ENCODE peak calls at places on chromosome 3, in nine cellular contexts. V is left ventricle myocardium inferior; Y is breast epithelium; B is naive thymus-derived CD4-positive, alpha-beta T cell; P is neuronal stem cell; S is osteoblast; W is GM23338; H is iPS DF 6.9; U is Peyer's patch. I is an unnamed sample.

GRCh38 chr3:193211984-193212383 is 29.0 kb upstream of the PLAAT1 start:
- DNase-seq in V (no peak), Y (no peak), B (no peak), P (no peak), S (no peak), W (no peak), H (no peak), U (no peak), I (no peak)

GRCh38 chr3:194327414-194328079 is 23.6 kb downstream of the CPN2 start:
- DNase-seq in V (no peak), Y (no peak), B (no peak), P (no peak), S (no peak), W (no peak), H (no peak), U (no peak), I (peak; percentile 21)

GRCh38 chr3:111143-112069 is 85.2 kb upstream of the CHL1 start:
- DNase-seq in V (no peak), Y (no peak), B (no peak), P (no peak), S (no peak), W (no peak), H (no peak), U (no peak), I (no peak)

GRCh38 chr3:146052046-146052790 is 108.8 kb downstream of the PLOD2 start:
- DNase-seq in V (no peak), Y (no peak), B (no peak), P (no peak), S (no peak), W (no peak), H (no peak), U (no peak), I (no peak)

GRCh38 chr3:183560607-183561006 is 5.1 kb upstream of the KLHL6 start:
- DNase-seq in V (no peak), Y (no peak), B (no peak), P (no peak), S (no peak), W (peak; percentile 53), H (peak; percentile 16), U (peak; percentile 31), I (no peak)

GRCh38 chr3:133888739-133889340 is 6.8 kb downstream of the RAB6B start:
- DNase-seq in V (no peak), Y (no peak), B (no peak), P (no peak), S (no peak), W (no peak), H (no peak), U (no peak), I (no peak)

GRCh38 chr3:184941408-184941807 is 129.4 kb downstream of the VPS8 start:
- DNase-seq in V (no peak), Y (no peak), B (no peak), P (no peak), S (no peak), W (peak; percentile 56), H (no peak), U (no peak), I (no peak)

GRCh38 chr3:126923895-126924294 is 59.0 kb upstream of the PLXNA1 start:
- DNase-seq in V (no peak), Y (no peak), B (no peak), P (no peak), S (no peak), W (no peak), H (no peak), U (no peak), I (no peak)

GRCh38 chr3:131960324-131960723 is 74.5 kb downstream of the CPNE4 start:
- DNase-seq in V (no peak), Y (no peak), B (no peak), P (no peak), S (no peak), W (no peak), H (no peak), U (no peak), I (no peak)

GRCh38 chr3:134078169-134078821 is 48.6 kb upstream of the SLCO2A1 start:
- DNase-seq in V (no peak), Y (no peak), B (no peak), P (no peak), S (peak; percentile 90), W (no peak), H (no peak), U (no peak), I (no peak)

GRCh38 chr3:130480736-130481135 is 36.2 kb upstream of the COL6A6 start:
- DNase-seq in V (no peak), Y (no peak), B (no peak), P (peak; percentile 11), S (peak; percentile 78), W (peak; percentile 88), H (peak; percentile 35), U (no peak), I (no peak)

GRCh38 chr3:156264771-156265170 is 144.4 kb downstream of the KCNAB1 start:
- DNase-seq in V (no peak), Y (no peak), B (no peak), P (no peak), S (peak; percentile 3), W (no peak), H (no peak), U (no peak), I (no peak)

GRCh38 chr3:71317749-71318458 is 265.6 kb downstream of the FOXP1 start:
- DNase-seq in V (no peak), Y (no peak), B (no peak), P (no peak), S (no peak), W (no peak), H (no peak), U (no peak), I (no peak)

GRCh38 chr3:157089455-157090221 is 70.3 kb downstream of the CCNL1 start:
- DNase-seq in V (peak; percentile 29), Y (peak; percentile 55), B (no peak), P (no peak), S (no peak), W (peak; percentile 19), H (no peak), U (peak; percentile 31), I (no peak)

DNA sequence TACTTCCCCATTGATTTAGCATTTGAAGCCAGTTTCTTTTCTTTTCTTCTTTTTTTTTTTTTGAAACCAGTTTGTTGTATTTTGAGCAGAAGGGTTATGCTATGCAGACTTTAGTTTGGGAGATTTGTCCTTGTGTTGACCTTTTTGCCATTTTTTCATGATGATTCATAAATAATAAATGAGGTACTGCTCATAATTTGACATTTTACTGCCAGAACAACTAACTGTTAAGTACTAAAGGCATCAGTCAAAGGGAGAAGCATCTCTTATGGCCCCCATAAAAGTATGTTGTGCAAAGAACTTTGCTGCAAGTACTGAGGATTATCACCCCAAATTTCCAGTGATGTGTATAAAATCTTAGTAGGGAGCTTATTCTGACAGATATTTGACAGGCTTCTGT is 1.7 kb upstream of the GPR87 start:
- DNase-seq in V (no peak), Y (no peak), B (no peak), P (no peak), S (no peak), W (no peak), H (no peak), U (no peak), I (no peak)
- H3K4me1 ChIP-seq in V (no peaks in the 10 kb centered on the region), Y (no peaks in the 10 kb centered on the region), B (no peaks in the 10 kb centered on the region), P (no peaks in the 10 kb centered on the region), S (peaks cover 31% of the 10 kb centered on the region), W (peaks cover 34% of the 10 kb centered on the region), H (peaks cover 2% of the 10 kb centered on the region), U (no peaks in the 10 kb centered on the region), I (no peaks in the 10 kb centered on the region)

GRCh38 chr3:149390316-149390715 is 12.9 kb upstream of the TM4SF1 start:
- DNase-seq in V (no peak), Y (no peak), B (no peak), P (no peak), S (no peak), W (no peak), H (no peak), U (no peak), I (no peak)

GRCh38 chr3:149390772-149391212 is 13.3 kb upstream of the TM4SF1 start:
- DNase-seq in V (no peak), Y (no peak), B (no peak), P (no peak), S (no peak), W (no peak), H (no peak), U (no peak), I (no peak)

GRCh38 chr3:149388714-149389417 is 11.4 kb upstream of the TM4SF1 start:
- DNase-seq in V (no peak), Y (no peak), B (no peak), P (no peak), S (no peak), W (no peak), H (no peak), U (no peak), I (no peak)

GRCh38 chr3:149393355-149394165 is 16.1 kb upstream of the TM4SF1 start:
- DNase-seq in V (peak; percentile 68), Y (peak; percentile 62), B (no peak), P (peak; percentile 35), S (no peak), W (peak; percentile 88), H (no peak), U (peak; percentile 20), I (no peak)

GRCh38 chr3:149391960-149392359 is 14.5 kb upstream of the TM4SF1 start:
- DNase-seq in V (no peak), Y (no peak), B (no peak), P (no peak), S (no peak), W (no peak), H (no peak), U (no peak), I (no peak)
- H3K4me1 ChIP-seq in V (peaks cover 41% of the 10 kb centered on the region), Y (no peaks in the 10 kb centered on the region), B (no peaks in the 10 kb centered on the region), P (no peaks in the 10 kb centered on the region), S (peaks cover 45% of the 10 kb centered on the region), W (no peaks in the 10 kb centered on the region), H (no peaks in the 10 kb centered on the region), U (peaks cover 6% of the 10 kb centered on the region), I (no peaks in the 10 kb centered on the region)

DNA sequence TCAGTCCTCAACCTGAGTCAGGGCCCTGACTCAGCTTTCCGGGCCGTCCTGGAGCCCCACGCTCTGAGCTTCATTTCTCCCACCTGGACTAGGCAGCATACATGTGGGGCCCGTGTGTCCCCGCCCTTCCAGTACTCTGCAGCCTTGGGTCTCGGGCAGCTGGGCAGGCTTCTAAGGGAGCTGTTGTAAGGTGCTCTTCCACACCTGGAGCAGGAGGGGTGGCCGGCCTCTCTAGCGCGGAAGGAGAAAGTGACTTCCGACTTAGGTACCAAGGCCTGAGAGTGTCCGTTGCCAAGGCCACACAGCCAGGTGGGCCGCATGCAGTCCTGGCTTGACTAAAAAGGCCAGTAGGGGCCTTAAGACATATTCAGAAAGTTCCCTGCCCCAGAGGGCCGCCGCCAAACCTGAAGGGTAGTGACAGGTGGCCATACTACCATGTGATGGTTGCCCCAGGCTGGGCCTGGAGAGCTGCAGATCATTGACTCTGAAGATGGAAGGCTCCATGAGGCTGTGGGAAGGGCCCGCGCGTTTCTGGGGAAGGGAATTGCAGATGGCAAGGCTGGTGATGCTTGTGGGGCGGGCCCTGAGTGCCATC is 9.4 kb upstream of the SEMA3B start:
- DNase-seq in V (no peak), Y (no peak), B (no peak), P (no peak), S (peak; percentile 88), W (no peak), H (no peak), U (no peak), I (no peak)
- H3K4me1 ChIP-seq in V (peaks cover 81% of the 10 kb centered on the region), Y (peaks cover 17% of the 10 kb centered on the region), B (peaks cover 6% of the 10 kb centered on the region), P (peaks cover 51% of the 10 kb centered on the region), S (peaks cover 29% of the 10 kb centered on the region), W (peaks cover 22% of the 10 kb centered on the region), H (peaks cover 8% of the 10 kb centered on the region), U (peaks cover 38% of the 10 kb centered on the region), I (peaks cover 5% of the 10 kb centered on the region)

DNA sequence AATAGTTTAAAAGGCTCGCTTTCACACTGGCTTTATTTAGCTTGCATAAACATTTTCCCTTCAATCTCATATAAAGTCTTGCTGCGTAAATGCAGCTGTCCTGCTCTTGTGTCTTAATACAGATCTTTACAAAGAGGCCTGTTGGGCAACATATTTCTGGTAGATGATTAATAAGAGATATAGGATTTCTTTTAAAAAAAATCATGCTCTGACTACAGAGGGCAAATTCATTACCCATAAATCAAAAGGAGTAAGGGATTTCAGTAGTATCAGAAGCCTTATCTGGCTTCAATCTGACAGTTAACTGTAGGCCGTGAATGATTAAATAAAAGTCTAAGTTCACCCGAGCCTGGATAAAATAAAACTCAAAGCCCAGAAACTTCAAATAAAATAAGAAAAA is 937.2 kb downstream of the FHIT start:
- DNase-seq in V (no peak), Y (no peak), B (no peak), P (no peak), S (no peak), W (no peak), H (no peak), U (no peak), I (no peak)
- H3K4me1 ChIP-seq in V (no peaks in the 10 kb centered on the region), Y (no peaks in the 10 kb centered on the region), B (no peaks in the 10 kb centered on the region), P (no peaks in the 10 kb centered on the region), S (no peaks in the 10 kb centered on the region), W (peaks cover 21% of the 10 kb centered on the region), H (peaks cover 1% of the 10 kb centered on the region), U (peaks cover 13% of the 10 kb centered on the region), I (no peaks in the 10 kb centered on the region)